ENCODE peak calls at places on chromosomes 5 and 9, in ten cellular contexts. W is neural progenitor cell, Z is thyroid gland, Y is suprapubic skin, E is heart right ventricle, V is tibial artery, A is IMR-90, H is mammary epithelial cell, K is fibroblast of lung, O is ovary. D is an unnamed sample.

GRCh38 chr5:112475747-112476435 is 56.8 kb upstream of the EPB41L4A start:
- DNase-seq in W (no peak), Z (no peak), Y (no peak), E (no peak), V (no peak), A (no peak), H (peak; percentile 71), K (no peak), O (no peak), D (no peak)

GRCh38 chr5:99000221-99000620 is 71.4 kb upstream of the CHD1 start:
- DNase-seq in W (no peak), Z (no peak), Y (no peak), E (no peak), V (no peak), A (no peak), H (no peak), K (no peak), O (no peak), D (no peak)

GRCh38 chr9:127884427-127884911 is 7.0 kb upstream of the AK1 start:
- DNase-seq in W (no peak), Z (peak; percentile 85), Y (no peak), E (peak; percentile 64), V (no peak), A (no peak), H (no peak), K (no peak), O (peak; percentile 20), D (no peak)

GRCh38 chr5:57034517-57034916 is 82.6 kb upstream of the MIER3 start:
- DNase-seq in W (no peak), Z (no peak), Y (no peak), E (no peak), V (no peak), A (no peak), H (peak; percentile 14), K (no peak), O (no peak), D (no peak)

GRCh38 chr9:68727588-68728129 is 22.6 kb downstream of the PIP5K1B start:
- DNase-seq in W (no peak), Z (no peak), Y (no peak), E (peak; percentile 37), V (no peak), A (no peak), H (no peak), K (no peak), O (no peak), D (no peak)

GRCh38 chr5:67221487-67222242 is 25.1 kb upstream of the CD180 start:
- DNase-seq in W (no peak), Z (no peak), Y (no peak), E (no peak), V (no peak), A (no peak), H (no peak), K (no peak), O (no peak), D (no peak)

GRCh38 chr5:153276151-153276550 is 214.3 kb upstream of the GRIA1 start:
- DNase-seq in W (peak; percentile 82), Z (peak; percentile 2), Y (no peak), E (no peak), V (no peak), A (no peak), H (peak; percentile 35), K (peak; percentile 46), O (no peak), D (no peak)

GRCh38 chr5:164048527-164048926 is 543.1 kb downstream of the MAT2B start:
- DNase-seq in W (no peak), Z (no peak), Y (no peak), E (no peak), V (no peak), A (peak; percentile 44), H (no peak), K (peak; percentile 64), O (no peak), D (no peak)

GRCh38 chr5:51385214-51385613 is 2.0 kb downstream of the ISL1 start:
- DNase-seq in W (no peak), Z (no peak), Y (no peak), E (no peak), V (no peak), A (no peak), H (no peak), K (no peak), O (no peak), D (no peak)

GRCh38 chr5:51387854-51388320 is 4.6 kb downstream of the ISL1 start:
- DNase-seq in W (peak; percentile 61), Z (no peak), Y (no peak), E (no peak), V (no peak), A (no peak), H (no peak), K (no peak), O (no peak), D (no peak)

GRCh38 chr5:51388488-51389325 is 5.5 kb downstream of the ISL1 start:
- DNase-seq in W (no peak), Z (no peak), Y (no peak), E (no peak), V (no peak), A (no peak), H (no peak), K (no peak), O (no peak), D (no peak)

GRCh38 chr5:51389326-51389581 is 6.0 kb downstream of the ISL1 start:
- DNase-seq in W (peak; percentile 76), Z (no peak), Y (no peak), E (no peak), V (no peak), A (no peak), H (no peak), K (no peak), O (no peak), D (no peak)

DNA sequence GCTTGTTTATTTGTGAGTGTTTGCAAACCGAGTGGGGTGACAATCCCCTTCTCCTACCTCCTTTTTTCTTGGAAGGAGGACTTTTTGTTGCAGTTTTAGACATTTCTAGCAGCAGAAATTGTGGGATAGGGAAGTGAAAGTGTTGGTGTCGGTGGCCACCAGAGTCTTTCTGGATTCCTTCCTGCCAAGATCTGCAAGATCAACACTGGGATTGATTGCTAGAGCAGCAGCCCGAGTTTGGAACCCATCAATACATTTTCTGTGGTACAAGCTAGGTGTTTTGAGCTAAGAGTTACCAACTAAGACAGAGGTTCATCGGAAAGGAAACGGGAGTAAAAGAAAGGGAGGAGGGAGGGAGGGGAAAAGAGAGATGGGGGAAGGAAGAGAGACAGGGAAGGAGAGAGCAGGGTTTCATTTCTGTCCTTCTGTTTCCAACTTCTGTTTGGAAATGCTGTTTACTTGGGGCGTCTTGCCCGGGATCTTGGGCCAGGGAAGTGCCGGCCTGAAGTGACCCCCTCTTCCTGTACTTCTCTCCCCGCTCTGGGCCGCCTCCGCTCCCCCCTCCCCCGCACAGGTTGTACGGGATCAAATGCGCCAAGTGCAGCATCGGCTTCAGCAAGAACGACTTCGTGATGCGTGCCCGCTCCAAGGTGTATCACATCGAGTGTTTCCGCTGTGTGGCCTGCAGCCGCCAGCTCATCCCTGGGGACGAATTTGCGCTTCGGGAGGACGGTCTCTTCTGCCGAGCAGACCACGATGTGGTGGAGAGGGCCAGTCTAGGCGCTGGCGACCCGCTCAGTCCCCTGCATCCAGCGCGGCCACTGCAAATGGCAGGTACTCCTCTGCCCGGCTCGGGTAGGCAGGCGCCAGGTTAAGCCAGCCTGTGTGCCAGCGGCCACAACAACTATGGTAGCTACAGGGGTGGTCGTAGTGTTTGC is 3.9 kb downstream of the ISL1 start:
- DNase-seq in W (peak; percentile 52), Z (no peak), Y (no peak), E (no peak), V (no peak), A (no peak), H (no peak), K (no peak), O (no peak), D (no peak)
- H3K4me3 ChIP-seq in W (peak overlapping the region; percentile 20), Z (no peak overlapping the region), Y (peak overlapping the region; percentile 20), E (no peak overlapping the region), V (peak overlapping the region; percentile 16), A (peak overlapping the region; percentile 5), H (no peak overlapping the region), K (no peak overlapping the region), O (no peak overlapping the region), D (no peak overlapping the region)

DNA sequence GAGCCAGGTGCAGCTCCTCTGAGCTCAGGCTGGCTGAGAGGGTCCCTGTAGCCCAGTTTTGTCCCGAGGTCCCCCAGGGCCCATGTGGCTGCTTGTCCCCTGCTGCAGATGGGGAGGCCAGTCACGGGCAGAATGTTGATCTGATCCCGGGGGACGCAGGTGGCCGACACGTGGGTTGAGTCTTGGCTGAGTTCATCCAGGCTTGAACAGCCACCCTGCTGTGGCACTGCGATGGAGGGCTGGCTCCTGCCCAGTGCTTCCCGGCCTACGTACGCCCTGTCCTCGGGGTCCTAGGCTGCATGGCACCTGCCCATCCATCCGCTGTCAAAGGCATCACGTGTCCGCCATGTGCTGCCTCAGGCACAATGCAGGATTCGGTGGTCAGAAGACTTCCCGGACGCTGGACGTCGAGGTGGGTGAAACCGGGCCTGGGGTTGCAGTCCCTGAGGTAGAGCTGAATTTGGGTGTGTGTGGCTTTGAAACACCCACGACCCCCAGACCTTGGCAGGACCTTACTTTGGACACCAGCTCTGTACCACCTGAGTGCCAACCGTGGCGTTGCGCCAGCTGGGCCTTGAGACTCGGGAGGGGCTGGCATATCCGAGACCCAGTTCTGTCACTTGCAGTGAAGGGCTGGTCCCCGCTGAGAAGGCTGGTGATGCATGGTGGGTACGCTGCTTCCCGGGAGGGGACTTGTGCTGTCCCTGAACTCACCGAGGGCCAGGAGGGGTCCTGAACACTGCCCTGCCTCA is 22.3 kb downstream of the RXRA start:
- DNase-seq in W (no peak), Z (no peak), Y (no peak), E (no peak), V (no peak), A (no peak), H (no peak), K (no peak), O (no peak), D (no peak)
- H3K4me1 ChIP-seq in W (peaks cover 12% of the 10 kb centered on the region), Z (peaks cover 62% of the 10 kb centered on the region), Y (peaks cover 100% of the 10 kb centered on the region), E (peaks cover 92% of the 10 kb centered on the region), V (peaks cover 48% of the 10 kb centered on the region), A (peaks cover 33% of the 10 kb centered on the region), H (peaks cover under 1% of the 10 kb centered on the region), K (no peaks in the 10 kb centered on the region), O (peaks cover 57% of the 10 kb centered on the region), D (peaks cover 10% of the 10 kb centered on the region)

DNA sequence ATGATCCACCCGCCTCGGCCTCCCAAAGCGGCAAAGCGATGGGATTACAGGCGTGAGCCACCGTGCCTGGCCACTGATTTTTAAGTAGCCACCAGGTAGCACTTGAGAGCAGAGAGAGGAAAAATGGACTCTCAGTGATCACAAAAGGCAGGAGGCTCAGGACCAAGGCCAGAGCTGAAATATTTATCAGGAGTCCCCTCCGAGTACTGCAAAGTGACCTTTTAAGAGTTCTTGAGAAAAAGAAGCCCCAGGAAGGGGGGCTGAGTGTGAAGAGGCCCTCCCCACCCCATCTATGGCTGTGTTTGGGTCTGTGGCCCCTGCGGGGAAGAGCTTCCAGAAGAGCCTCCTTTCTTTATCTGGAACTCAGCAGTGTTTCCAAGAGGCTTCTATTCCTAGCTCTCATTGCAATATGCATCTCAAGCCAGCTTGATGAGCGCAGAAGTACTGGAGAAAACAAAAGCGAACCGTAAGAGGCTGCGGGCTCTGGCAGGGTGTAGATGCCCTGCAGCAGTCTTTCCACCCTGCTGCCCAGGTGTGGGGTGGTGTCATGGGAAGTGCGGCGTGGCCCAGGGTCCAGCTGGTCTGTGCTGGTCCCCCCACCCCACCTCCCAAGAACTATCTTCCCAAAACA is 75.5 kb upstream of the CDK20 start:
- DNase-seq in W (no peak), Z (no peak), Y (no peak), E (no peak), V (no peak), A (no peak), H (no peak), K (no peak), O (no peak), D (no peak)
- TF ChIP-seq CTCF in W (peak; percentile 8), Z (no peak), Y (no peak), E (no peak), V (no peak), A (no peak), H (no peak), K (no peak), O (no peak), D (no peak)

GRCh38 chr9:96022445-96023031 is 147.0 kb downstream of the ERCC6L2 start:
- DNase-seq in W (peak; percentile 71), Z (peak; percentile 88), Y (no peak), E (peak; percentile 51), V (no peak), A (no peak), H (no peak), K (no peak), O (no peak), D (peak; percentile 66)
- H3K4me3 ChIP-seq in W (peak overlapping the region; percentile 80), Z (no peak overlapping the region), Y (peak overlapping the region; percentile 58), E (peak overlapping the region; percentile 61), V (peak overlapping the region; percentile 76), A (no peak overlapping the region), H (no peak overlapping the region), K (no peak overlapping the region), O (peak overlapping the region; percentile 52), D (peak overlapping the region; percentile 51)

D was measured in left lung.